ENCODE peak calls at places on chromosomes 4 and X, in eight cellular contexts. F, K, Q, N, H, M, S and G are unnamed samples.
A peak's percentile ranks its signal among the peaks of the same experiment; 100 is the strongest.

GRCh38 chr4:184583738-184584502 is 65.3 kb downstream of the CASP3 start:
- DNase-seq in S (no peak), K (no peak), Q (no peak), N (no peak), M (peak; percentile 61), F (no peak), H (no peak), G (no peak)

GRCh38 chrX:132406106-132406505 is 82.7 kb downstream of the MBNL3 start:
- DNase-seq in Q (no peak), M (no peak), N (no peak), F (no peak), H (no peak), S (no peak), K (no peak), G (no peak)

GRCh38 chr4:159097144-159097543 is 5.7 kb upstream of the RAPGEF2 start:
- DNase-seq in Q (no peak), M (no peak), F (no peak), K (no peak), N (no peak), H (no peak), S (no peak), G (no peak)

GRCh38 chr4:5036239-5036638 is 15.0 kb upstream of the STK32B start:
- DNase-seq in K (no peak), N (no peak), F (no peak), Q (peak; percentile 26), S (no peak), H (no peak), M (no peak), G (no peak)

GRCh38 chr4:36280555-36280954 is 861 bp upstream of the DTHD1 start:
- DNase-seq in Q (no peak), M (no peak), H (no peak), S (no peak), K (no peak), F (no peak), N (no peak), G (peak; percentile 40)

GRCh38 chr4:142645478-142646108 is 200.5 kb downstream of the INPP4B start:
- DNase-seq in H (no peak), Q (no peak), N (no peak), M (no peak), S (no peak), K (no peak), F (no peak), G (no peak)

GRCh38 chr4:95363966-95364365 is 184.8 kb downstream of the UNC5C start:
- DNase-seq in H (no peak), S (no peak), N (no peak), Q (no peak), M (no peak), F (no peak), K (no peak), G (no peak)

GRCh38 chrX:1493877-1494510 is 41.3 kb upstream of the ASMTL start:
- DNase-seq in Q (no peak), S (no peak), H (no peak), F (no peak), K (no peak), M (no peak), N (no peak), G (no peak)

GRCh38 chr4:141455651-141456050 is 180.7 kb upstream of the IL15 start:
- DNase-seq in K (no peak), H (no peak), M (no peak), F (no peak), N (no peak), S (no peak), Q (no peak), G (no peak)